ENCODE peak calls at places on chromosomes 3 and 15, in four cellular contexts. K is GM12865, J is OCI-LY7, L is NB4. G is an unnamed sample.

GRCh38 chr15:66614456-66615174 is 48.8 kb upstream of the LCTL start:
- DNase-seq in J (no peak), K (no peak), L (peak; percentile 66), G (no peak)

GRCh38 chr3:73080201-73080966 is 18.9 kb downstream of the EBLN2 start:
- DNase-seq in J (no peak), L (no peak), K (peak; percentile 40), G (peak; percentile 31)

GRCh38 chr3:151168269-151169094 is 34.5 kb downstream of the GPR171 start:
- DNase-seq in K (peak; percentile 77), L (peak; percentile 76), J (peak; percentile 68), G (peak; percentile 74)

GRCh38 chr3:66405701-66406091 is 95.1 kb downstream of the LRIG1 start:
- DNase-seq in L (no peak), J (no peak), K (no peak), G (peak; percentile 27)

GRCh38 chr3:156483961-156484787 is 70.7 kb downstream of the SSR3 start:
- DNase-seq in J (peak; percentile 74), K (peak; percentile 86), L (peak; percentile 74), G (peak; percentile 63)

GRCh38 chr3:55897573-55898224 is 410.6 kb upstream of the WNT5A start:
- DNase-seq in J (peak; percentile 45), L (peak; percentile 4), K (no peak), G (peak; percentile 37)

GRCh38 chr3:168161696-168162095 is 66.0 kb upstream of the GOLIM4 start:
- DNase-seq in L (no peak), J (no peak), K (no peak), G (no peak)

GRCh38 chr15:100373037-100373896 is 31.5 kb upstream of the ADAMTS17 start:
- DNase-seq in K (no peak), J (no peak), L (no peak), G (no peak)

GRCh38 chr3:67578416-67578815 is 76.0 kb downstream of the SUCLG2 start:
- DNase-seq in K (no peak), J (no peak), L (no peak), G (no peak)

GRCh38 chr3:67362686-67363085 is 291.7 kb downstream of the SUCLG2 start:
- DNase-seq in J (no peak), L (no peak), K (no peak), G (peak; percentile 79)

GRCh38 chr3:192817053-192817452 is 89.7 kb upstream of the FGF12 start:
- DNase-seq in K (peak; percentile 61), L (no peak), J (no peak), G (peak; percentile 71)

GRCh38 chr3:172467170-172467824 is 19.0 kb upstream of the GHSR start:
- DNase-seq in L (no peak), J (no peak), K (no peak), G (peak; percentile 76)

GRCh38 chr3:175431396-175431795 is 572.3 kb downstream of the NAALADL2 start:
- DNase-seq in L (no peak), K (no peak), J (no peak), G (no peak)

GRCh38 chr3:182525975-182526374 is 267.3 kb upstream of the ATP11B start:
- DNase-seq in L (no peak), K (no peak), J (no peak), G (no peak)

GRCh38 chr3:126109860-126110235 is 25.9 kb upstream of the SLC41A3 start:
- DNase-seq in J (no peak), L (no peak), K (no peak), G (no peak)

GRCh38 chr15:59140422-59141226 is 35.7 kb downstream of the CCNB2 start:
- DNase-seq in K (peak; percentile 24), L (no peak), J (no peak), G (peak; percentile 64)

GRCh38 chr3:122273498-122273897 is 51.5 kb upstream of the CSTA start:
- DNase-seq in K (no peak), J (no peak), L (peak; percentile 41), G (no peak)

GRCh38 chr3:68808563-68808962 is 123.8 kb downstream of the TAFA4 start:
- DNase-seq in J (no peak), L (no peak), K (no peak), G (no peak)

GRCh38 chr3:21216598-21216997 is 534.4 kb downstream of the ZNF385D start:
- DNase-seq in L (peak; percentile 4), J (no peak), K (peak; percentile 5), G (peak; percentile 40)

GRCh38 chr3:156847746-156848339 is 21.7 kb downstream of the LEKR1 start:
- DNase-seq in J (no peak), L (no peak), K (no peak), G (no peak)

GRCh38 chr3:146375214-146375613 is 94.1 kb downstream of the PLSCR2 start:
- DNase-seq in K (no peak), J (no peak), L (no peak), G (no peak)

GRCh38 chr3:14913071-14913925 is 34.1 kb upstream of the NR2C2 start:
- DNase-seq in L (no peak), K (no peak), J (no peak), G (no peak)

GRCh38 chr3:14914777-14915113 is 32.6 kb upstream of the NR2C2 start:
- DNase-seq in K (no peak), L (no peak), J (no peak), G (no peak)

GRCh38 chr3:14918356-14918860 is 29.0 kb upstream of the NR2C2 start:
- DNase-seq in J (no peak), L (no peak), K (no peak), G (no peak)

GRCh38 chr3:14913926-14914776 is 33.2 kb upstream of the NR2C2 start:
- DNase-seq in L (no peak), K (no peak), J (no peak), G (no peak)

GRCh38 chr3:14915636-14916222 is 31.7 kb upstream of the NR2C2 start:
- DNase-seq in L (no peak), K (no peak), J (peak; percentile 8), G (peak; percentile 20)
- TF ChIP-seq CTCF in L (no peak), K (peak; percentile 17), J (peak; percentile 32), G (peak; percentile 5)

DNA sequence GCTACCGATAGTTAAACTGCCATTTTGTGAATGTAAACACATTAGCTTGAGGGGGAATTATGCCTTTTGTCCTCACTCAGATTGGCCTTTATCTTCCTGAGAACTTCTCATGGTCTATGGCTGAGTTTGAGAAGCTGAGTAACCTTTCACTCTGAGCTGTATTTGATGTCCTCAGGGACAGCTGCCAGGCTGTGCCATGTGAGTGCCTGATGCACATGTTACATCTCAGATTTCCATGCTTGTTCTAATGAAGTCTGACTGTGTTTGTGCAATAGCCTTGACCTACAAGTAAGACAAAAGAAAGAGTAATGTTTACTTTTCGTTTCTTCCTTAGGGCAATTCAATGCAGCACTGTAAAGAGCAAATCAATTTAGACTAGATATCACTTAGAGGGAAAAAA is 44.1 kb upstream of the ARL6 start:
- DNase-seq in J (no peak), L (no peak), K (no peak), G (peak; percentile 18)
- H3K4me3 ChIP-seq in J (no peak overlapping the region), L (no peak overlapping the region), K (no peak overlapping the region), G (no peak overlapping the region)

GRCh38 chr3:152519376-152519775 is 250.6 kb downstream of the MBNL1 start:
- DNase-seq in L (no peak), J (no peak), K (peak; percentile 51), G (no peak)

GRCh38 chr3:152517517-152517916 is 248.8 kb downstream of the MBNL1 start:
- DNase-seq in L (no peak), J (no peak), K (no peak), G (no peak)

GRCh38 chr3:152516195-152516594 is 247.5 kb downstream of the MBNL1 start:
- DNase-seq in J (no peak), L (peak; percentile 82), K (no peak), G (no peak)

GRCh38 chr3:152513301-152513960 is 244.7 kb downstream of the MBNL1 start:
- DNase-seq in K (no peak), J (no peak), L (no peak), G (no peak)

DNA sequence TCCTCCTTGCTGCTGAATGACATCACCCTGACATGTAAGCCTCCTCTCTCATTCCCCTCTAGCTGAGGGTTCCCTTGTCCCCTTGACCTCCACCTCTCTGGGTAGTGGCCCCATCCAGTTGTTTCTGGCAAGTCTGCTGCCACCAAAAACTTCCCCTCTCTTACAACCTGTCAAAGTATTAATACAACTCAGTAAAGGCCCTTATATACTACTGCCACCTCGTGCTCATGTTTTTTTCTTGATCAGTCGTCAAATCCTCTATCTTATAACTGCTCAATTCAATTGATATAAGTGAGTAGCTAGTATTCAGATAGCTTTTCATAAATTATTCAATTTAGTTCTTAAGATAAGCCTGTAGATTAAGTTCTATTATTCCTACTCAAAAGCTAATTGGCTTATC is 249.6 kb downstream of the MBNL1 start:
- DNase-seq in J (no peak), L (no peak), K (peak; percentile 43), G (no peak)
- TF ChIP-seq CTCF in J (peak; percentile 53), L (no peak), K (no peak), G (no peak)

GRCh38 chr3:118931996-118932395 is 102.7 kb downstream of the IGSF11 start:
- DNase-seq in K (no peak), L (no peak), J (no peak), G (no peak)
- H3K4me3 ChIP-seq in K (no peak overlapping the region), L (no peak overlapping the region), J (no peak overlapping the region), G (no peak overlapping the region)

GRCh38 chr3:167115331-167115934 is 264.7 kb downstream of the ZBBX start:
- DNase-seq in L (no peak), J (no peak), K (no peak), G (no peak)

GRCh38 chr3:167125612-167126407 is 254.3 kb downstream of the ZBBX start:
- DNase-seq in J (no peak), L (no peak), K (no peak), G (no peak)

GRCh38 chr3:167116120-167116922 is 263.8 kb downstream of the ZBBX start:
- DNase-seq in K (no peak), L (no peak), J (no peak), G (no peak)

DNA sequence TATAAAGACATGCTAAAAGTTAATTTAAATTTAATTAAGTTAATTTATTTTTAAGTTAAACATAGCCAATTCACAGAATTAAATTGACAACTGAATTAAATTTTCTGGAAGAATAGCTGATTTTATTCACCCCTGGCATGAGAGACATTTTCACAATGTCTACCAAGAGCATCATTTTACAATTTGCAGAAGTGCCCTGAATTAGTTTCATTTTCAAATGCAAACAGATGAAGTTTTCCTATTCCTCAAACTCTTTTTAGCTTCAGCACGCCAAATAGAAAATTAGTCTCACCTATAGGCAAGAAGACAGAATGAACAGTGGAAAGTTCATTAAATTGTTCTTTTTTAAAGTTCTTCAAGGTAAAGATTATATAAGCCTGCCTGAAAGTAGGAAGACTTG is 259.3 kb downstream of the ZBBX start:
- DNase-seq in K (no peak), L (no peak), J (no peak), G (no peak)
- TF ChIP-seq CTCF in K (no peak), L (no peak), J (no peak), G (no peak)

GRCh38 chr3:152206243-152206642 is 62.5 kb upstream of the MBNL1 start:
- DNase-seq in L (no peak), K (no peak), J (no peak), G (no peak)

GRCh38 chr3:152204218-152204617 is 64.5 kb upstream of the MBNL1 start:
- DNase-seq in K (no peak), J (no peak), L (peak; percentile 40), G (no peak)

GRCh38 chr3:152205097-152205593 is 63.6 kb upstream of the MBNL1 start:
- DNase-seq in K (peak; percentile 61), J (peak; percentile 48), L (peak; percentile 92), G (no peak)

GRCh38 chr3:152202976-152203626 is 65.6 kb upstream of the MBNL1 start:
- DNase-seq in J (peak; percentile 34), L (peak; percentile 62), K (peak; percentile 51), G (no peak)

DNA sequence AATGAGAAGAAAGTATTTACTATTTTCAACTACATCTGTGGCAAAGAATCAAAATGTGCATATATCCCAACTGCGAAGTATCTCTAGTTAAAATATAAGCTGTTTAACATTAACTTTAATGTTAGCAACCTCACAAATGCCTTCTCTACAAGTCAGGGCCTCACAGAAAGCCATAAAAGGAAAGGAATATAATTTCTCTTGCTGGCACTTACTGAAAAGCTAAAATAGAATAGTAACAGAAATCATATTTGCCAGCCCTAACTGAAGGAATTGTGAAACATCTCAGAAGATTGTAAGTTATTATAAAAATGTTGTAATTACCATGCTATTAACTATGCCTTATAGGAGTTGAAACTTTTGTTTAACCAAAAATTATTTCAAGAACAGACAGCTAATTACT is 65.1 kb upstream of the MBNL1 start:
- DNase-seq in K (no peak), J (no peak), L (peak; percentile 29), G (no peak)
- H3K4me3 ChIP-seq in K (peak overlapping the region; percentile 79), J (peak overlapping the region; percentile 60), L (peak overlapping the region; percentile 77), G (no peak overlapping the region)